ENCODE peak calls at places on chromosome 3, in eight cellular contexts. Y is LNCaP clone FGC, E is AG09309, P is cardiac fibroblast, U is astrocyte of the spinal cord, O is bronchial epithelial cell, D is stomach, X is neural progenitor cell. N is an unnamed sample.

GRCh38 chr3:792651-793050 is 300.2 kb upstream of the CNTN6 start:
- DNase-seq in Y (no peak), E (no peak), P (no peak), U (no peak), O (no peak), D (no peak), X (no peak), N (no peak)

GRCh38 chr3:187041362-187042061 is 97.8 kb downstream of the RPL39L start:
- DNase-seq in Y (no peak), E (no peak), P (peak; percentile 44), U (peak; percentile 40), O (peak; percentile 9), D (no peak), X (no peak), N (no peak)

GRCh38 chr3:136626448-136626847 is 125.7 kb downstream of the STAG1 start:
- DNase-seq in Y (peak; percentile 59), E (no peak), P (peak; percentile 25), U (no peak), O (peak; percentile 72), D (no peak), X (no peak), N (no peak)

GRCh38 chr3:54865316-54865715 is 62.5 kb downstream of the LRTM1 start:
- DNase-seq in Y (no peak), E (no peak), P (no peak), U (no peak), O (no peak), D (no peak), X (no peak), N (no peak)

GRCh38 chr3:71973337-71974030 is 188.5 kb upstream of the PROK2 start:
- DNase-seq in Y (no peak), E (no peak), P (no peak), U (no peak), O (peak; percentile 46), D (no peak), X (no peak), N (no peak)

GRCh38 chr3:94928921-94929320 is 866.1 kb downstream of the NSUN3 start:
- DNase-seq in Y (no peak), E (no peak), P (peak; percentile 86), U (peak; percentile 83), O (peak; percentile 96), D (no peak), X (no peak), N (no peak)

GRCh38 chr3:112973325-112974177 is 1.4 kb downstream of the CD200R1 start:
- DNase-seq in Y (no peak), E (no peak), P (no peak), U (no peak), O (no peak), D (no peak), X (no peak), N (no peak)

GRCh38 chr3:109071349-109072142 is 46.4 kb downstream of the MORC1 start:
- DNase-seq in Y (no peak), E (no peak), P (no peak), U (no peak), O (no peak), D (peak; percentile 29), X (peak; percentile 6), N (no peak)

GRCh38 chr3:178966299-178967183 is 105.1 kb downstream of the ZMAT3 start:
- DNase-seq in Y (peak; percentile 35), E (no peak), P (peak; percentile 65), U (peak; percentile 68), O (peak; percentile 59), D (no peak), X (no peak), N (peak; percentile 38)

GRCh38 chr3:172782235-172782634 is 31.7 kb downstream of the ECT2 start:
- DNase-seq in Y (no peak), E (no peak), P (no peak), U (no peak), O (no peak), D (no peak), X (no peak), N (no peak)

GRCh38 chr3:107421170-107421792 is 44.0 kb downstream of the CCDC54 start:
- DNase-seq in Y (peak; percentile 51), E (no peak), P (peak; percentile 85), U (peak; percentile 77), O (peak; percentile 75), D (no peak), X (peak; percentile 83), N (peak; percentile 55)

GRCh38 chr3:172274906-172275305 is 173.3 kb downstream of the GHSR start:
- DNase-seq in Y (no peak), E (no peak), P (no peak), U (no peak), O (no peak), D (no peak), X (no peak), N (no peak)

GRCh38 chr3:29426302-29427226 is 145.7 kb downstream of the RBMS3 start:
- DNase-seq in Y (no peak), E (no peak), P (no peak), U (no peak), O (no peak), D (no peak), X (no peak), N (no peak)

GRCh38 chr3:5160926-5161858 is 26.3 kb upstream of the EDEM1 start:
- DNase-seq in Y (no peak), E (no peak), P (peak; percentile 18), U (peak; percentile 37), O (peak; percentile 72), D (no peak), X (no peak), N (peak; percentile 19)

GRCh38 chr3:188861847-188862740 is 309.7 kb upstream of the TPRG1 start:
- DNase-seq in Y (no peak), E (no peak), P (peak; percentile 68), U (peak; percentile 53), O (peak; percentile 63), D (no peak), X (no peak), N (no peak)

GRCh38 chr3:119976214-119976613 is 118.0 kb downstream of the GSK3B start:
- DNase-seq in Y (no peak), E (no peak), P (no peak), U (no peak), O (peak; percentile 52), D (no peak), X (no peak), N (no peak)

GRCh38 chr3:31936661-31937060 is 44.4 kb downstream of the OSBPL10 start:
- DNase-seq in Y (no peak), E (peak; percentile 29), P (no peak), U (peak; percentile 43), O (no peak), D (no peak), X (no peak), N (no peak)

GRCh38 chr3:138935864-138936762 is 10.8 kb downstream of the FOXL2 start:
- DNase-seq in Y (no peak), E (no peak), P (peak; percentile 60), U (peak; percentile 48), O (no peak), D (peak; percentile 80), X (peak; percentile 85), N (peak; percentile 36)

GRCh38 chr3:159882784-159883779 is 105.6 kb upstream of the IL12A start:
- DNase-seq in Y (no peak), E (no peak), P (peak; percentile 81), U (peak; percentile 91), O (peak; percentile 84), D (no peak), X (peak; percentile 34), N (peak; percentile 76)

GRCh38 chr3:65963787-65964707 is 74.7 kb downstream of the MAGI1 start:
- DNase-seq in Y (no peak), E (peak; percentile 74), P (peak; percentile 93), U (peak; percentile 90), O (peak; percentile 97), D (no peak), X (no peak), N (peak; percentile 94)

GRCh38 chr3:186121271-186121670 is 12.4 kb upstream of the ETV5 start:
- DNase-seq in Y (no peak), E (no peak), P (no peak), U (no peak), O (no peak), D (no peak), X (no peak), N (no peak)

GRCh38 chr3:77370413-77370812 is 330.5 kb downstream of the ROBO2 start:
- DNase-seq in Y (peak; percentile 7), E (peak; percentile 41), P (no peak), U (peak; percentile 86), O (peak; percentile 79), D (no peak), X (no peak), N (peak; percentile 72)

GRCh38 chr3:12231481-12231880 is 57.4 kb upstream of the PPARG start:
- DNase-seq in Y (no peak), E (no peak), P (no peak), U (peak; percentile 22), O (no peak), D (no peak), X (no peak), N (no peak)

GRCh38 chr3:16516695-16517481 is 3.4 kb upstream of the RFTN1 start:
- DNase-seq in Y (no peak), E (no peak), P (peak; percentile 72), U (peak; percentile 71), O (peak; percentile 37), D (no peak), X (peak; percentile 56), N (peak; percentile 58)
- TF ChIP-seq CTCF in Y (peak; percentile 72), E (peak; percentile 78), P (peak; percentile 56), U (peak; percentile 66), O (peak; percentile 54), D (no peak), X (peak; percentile 55), N (peak; percentile 78)

DNA sequence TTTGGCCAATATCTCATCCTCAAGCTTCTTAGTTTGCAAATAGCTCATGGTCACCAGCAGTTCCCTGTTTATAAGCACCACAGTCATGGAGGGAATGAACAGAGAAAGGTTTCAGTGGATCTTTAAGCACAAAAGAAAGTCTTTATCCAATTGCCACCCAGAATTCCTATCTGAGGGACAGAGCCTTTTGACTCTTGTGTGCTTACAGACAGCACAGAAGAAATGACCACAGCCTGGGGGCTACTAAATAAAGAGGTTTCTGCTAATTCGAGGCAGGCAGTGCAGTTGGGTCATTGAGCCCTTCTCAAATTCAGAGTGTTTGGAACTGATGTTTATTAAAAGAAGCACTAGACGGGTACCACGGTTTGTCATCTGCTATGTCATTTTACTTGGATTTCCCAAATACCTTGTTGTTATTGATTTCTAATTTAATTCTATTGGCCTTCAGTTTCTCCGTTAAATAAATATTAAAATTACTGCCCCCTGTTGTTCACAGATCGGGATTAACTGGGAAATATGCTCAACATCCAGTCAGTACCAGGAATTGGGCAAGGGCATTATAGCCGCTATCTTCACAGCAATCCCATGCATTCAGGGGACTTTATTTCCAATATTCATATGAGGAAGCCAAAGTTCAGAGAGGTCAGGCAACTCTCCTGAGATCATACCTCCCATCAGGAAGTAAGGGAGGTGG is 3.6 kb downstream of the PRICKLE2 start:
- DNase-seq in Y (no peak), E (no peak), P (no peak), U (no peak), O (no peak), D (no peak), X (peak; percentile 57), N (no peak)
- TF ChIP-seq CTCF in Y (no peak), E (no peak), P (no peak), U (no peak), O (no peak), D (no peak), X (no peak), N (peak; percentile 68)

GRCh38 chr3:170622369-170623159 is 36.7 kb upstream of the SLC7A14 start:
- DNase-seq in Y (no peak), E (peak; percentile 94), P (peak; percentile 93), U (peak; percentile 67), O (no peak), D (no peak), X (no peak), N (peak; percentile 80)
- TF ChIP-seq CTCF in Y (no peak), E (no peak), P (no peak), U (no peak), O (no peak), D (no peak), X (no peak), N (no peak)

GRCh38 chr3:36792342-36792741 is 28.0 kb upstream of the DCLK3 start:
- DNase-seq in Y (no peak), E (no peak), P (peak; percentile 51), U (peak; percentile 22), O (peak; percentile 47), D (no peak), X (peak; percentile 78), N (peak; percentile 8)
- TF ChIP-seq CTCF in Y (peak; percentile 54), E (peak; percentile 55), P (peak; percentile 65), U (peak; percentile 54), O (peak; percentile 56), D (no peak), X (peak; percentile 69), N (peak; percentile 56)